ENCODE peak calls at places on chromosome 7, in six cellular contexts. E, I, O, F, R and B are unnamed samples.

GRCh38 chr7:67105382-67105781 is 108.7 kb downstream of the TYW1 start:
- DNase-seq in E (no peak), I (peak; percentile 55), O (no peak), F (no peak), R (no peak), B (no peak)

GRCh38 chr7:16627236-16627635 is 18.3 kb downstream of the ANKMY2 start:
- DNase-seq in E (no peak), I (no peak), O (no peak), F (no peak), R (no peak), B (no peak)

GRCh38 chr7:93601363-93601762 is 26.8 kb upstream of the CALCR start:
- DNase-seq in E (no peak), I (no peak), O (no peak), F (no peak), R (no peak), B (no peak)

GRCh38 chr7:35508623-35509400 is 186.1 kb downstream of the HERPUD2 start:
- DNase-seq in E (no peak), I (peak; percentile 34), O (no peak), F (no peak), R (no peak), B (no peak)

GRCh38 chr7:30159698-30160143 is 24.9 kb downstream of the MTURN start:
- DNase-seq in E (no peak), I (peak; percentile 98), O (no peak), F (no peak), R (no peak), B (no peak)

GRCh38 chr7:29989257-29989995 is at the start of gene SCRN1:
- DNase-seq in E (peak; percentile 73), I (peak; percentile 36), O (peak; percentile 89), F (peak; percentile 53), R (peak; percentile 78), B (peak; percentile 57)

GRCh38 chr7:22154130-22154529 is 202.8 kb downstream of the RAPGEF5 start:
- DNase-seq in E (no peak), I (peak; percentile 15), O (no peak), F (no peak), R (no peak), B (no peak)

GRCh38 chr7:69067397-69067796 is 530.9 kb upstream of the AUTS2 start:
- DNase-seq in E (peak; percentile 32), I (peak; percentile 48), O (no peak), F (no peak), R (no peak), B (no peak)

DNA sequence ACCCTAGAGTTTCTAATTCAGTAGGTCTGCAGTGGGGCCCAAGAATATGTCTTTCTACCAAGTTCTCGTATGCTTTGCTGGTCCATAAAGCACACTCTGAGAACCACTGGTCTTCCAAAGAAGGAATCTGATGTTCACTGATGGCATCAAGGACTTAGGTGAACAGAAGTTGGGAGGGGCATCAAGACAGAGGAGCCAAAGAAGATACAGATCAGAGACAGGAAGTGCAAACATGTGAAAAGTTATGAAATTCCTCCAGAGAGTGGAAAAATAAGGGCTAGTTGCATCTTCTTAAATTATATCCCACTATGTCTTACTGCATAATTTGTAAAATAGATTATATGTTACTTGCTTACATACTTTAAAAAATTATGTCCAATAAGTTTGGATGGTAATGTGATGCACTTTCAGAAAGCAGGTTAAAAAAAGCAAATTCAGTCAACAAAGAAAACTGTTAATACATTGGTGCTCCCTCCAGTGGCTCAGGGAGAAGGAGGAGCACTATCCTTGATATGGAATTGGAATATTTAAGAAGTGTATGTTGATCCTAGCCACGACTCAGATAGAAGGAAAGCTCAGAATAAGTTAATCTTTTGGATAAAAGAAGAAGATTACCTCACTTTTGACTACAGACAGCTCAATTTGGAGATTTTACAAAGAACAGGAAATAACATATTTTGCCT is 35.8 kb downstream of the CREB3L2 start:
- DNase-seq in E (no peak), I (peak; percentile 27), O (no peak), F (no peak), R (no peak), B (no peak)
- TF ChIP-seq CTCF in E (no peak), I (no peak), O (no peak), F (no peak), R (no peak), B (no peak)

GRCh38 chr7:13990984-13991790 is 1.7 kb upstream of the ETV1 start:
- DNase-seq in E (peak; percentile 96), I (peak; percentile 6), O (peak; percentile 59), F (peak; percentile 94), R (peak; percentile 38), B (no peak)
- TF ChIP-seq CTCF in E (peak; percentile 41), I (no peak), O (no peak), F (peak; percentile 60), R (no peak), B (no peak)

GRCh38 chr7:6558837-6559236 is 7.6 kb upstream of the GRID2IP start:
- DNase-seq in E (peak; percentile 46), I (peak; percentile 65), O (no peak), F (no peak), R (peak; percentile 62), B (no peak)

GRCh38 chr7:6551016-6551511 is at the start of gene GRID2IP:
- DNase-seq in E (no peak), I (no peak), O (no peak), F (no peak), R (no peak), B (no peak)

GRCh38 chr7:6556196-6556595 is 4.9 kb upstream of the GRID2IP start:
- DNase-seq in E (no peak), I (no peak), O (peak; percentile 41), F (no peak), R (no peak), B (no peak)

GRCh38 chr7:6554848-6555247 is 3.6 kb upstream of the GRID2IP start:
- DNase-seq in E (no peak), I (no peak), O (no peak), F (no peak), R (no peak), B (no peak)

GRCh38 chr7:6553460-6554044 is 2.3 kb upstream of the GRID2IP start:
- DNase-seq in E (no peak), I (no peak), O (no peak), F (no peak), R (no peak), B (no peak)
- TF ChIP-seq CTCF in E (no peak), I (peak; percentile 24), O (no peak), F (no peak), R (no peak), B (no peak)

GRCh38 chr7:111929258-111929657 is 276.9 kb downstream of the DOCK4 start:
- DNase-seq in E (no peak), I (no peak), O (no peak), F (no peak), R (no peak), B (no peak)
- TF ChIP-seq CTCF in E (no peak), I (no peak), O (no peak), F (no peak), R (no peak), B (no peak)

GRCh38 chr7:141748401-141748800 is 10.2 kb downstream of the SSBP1 start:
- DNase-seq in E (no peak), I (no peak), O (no peak), F (no peak), R (no peak), B (no peak)

GRCh38 chr7:141754939-141755338 is 9.0 kb upstream of the TAS2R3 start:
- DNase-seq in E (no peak), I (peak; percentile 61), O (no peak), F (no peak), R (no peak), B (no peak)

DNA sequence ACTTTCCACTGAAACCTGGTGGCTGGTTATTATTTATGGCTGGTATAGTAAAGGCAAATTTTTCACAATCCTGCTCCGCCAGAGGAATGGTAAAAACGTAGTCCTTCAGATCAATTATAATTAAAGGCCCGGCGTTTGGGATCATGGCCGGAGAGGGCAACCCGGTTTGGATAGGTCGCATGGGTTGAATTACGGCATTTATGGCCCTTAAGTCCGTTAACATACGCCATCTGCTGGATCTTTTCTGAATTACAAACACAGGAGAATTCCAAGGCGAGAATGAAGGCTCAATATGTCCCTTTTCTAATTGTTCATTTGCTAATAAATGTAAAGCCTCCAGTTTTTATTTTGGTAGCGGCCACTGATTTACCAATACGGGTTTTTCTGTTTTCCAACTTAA is 11.3 kb upstream of the TAS2R3 start:
- DNase-seq in E (no peak), I (peak; percentile 53), O (no peak), F (no peak), R (no peak), B (no peak)
- TF ChIP-seq CTCF in E (peak; percentile 69), I (peak; percentile 46), O (peak; percentile 19), F (no peak), R (no peak), B (no peak)

GRCh38 chr7:107660381-107661080 is at the start of gene SLC26A4:
- DNase-seq in E (no peak), I (peak; percentile 25), O (peak; percentile 33), F (no peak), R (peak; percentile 44), B (peak; percentile 40)
- TF ChIP-seq CTCF in E (no peak), I (no peak), O (no peak), F (no peak), R (no peak), B (no peak)

GRCh38 chr7:1709900-1710299 is 39.8 kb downstream of the ELFN1 start:
- DNase-seq in E (no peak), I (peak; percentile 48), O (no peak), F (no peak), R (no peak), B (no peak)
- TF ChIP-seq CTCF in E (peak; percentile 88), I (peak; percentile 51), O (no peak), F (no peak), R (no peak), B (no peak)

DNA sequence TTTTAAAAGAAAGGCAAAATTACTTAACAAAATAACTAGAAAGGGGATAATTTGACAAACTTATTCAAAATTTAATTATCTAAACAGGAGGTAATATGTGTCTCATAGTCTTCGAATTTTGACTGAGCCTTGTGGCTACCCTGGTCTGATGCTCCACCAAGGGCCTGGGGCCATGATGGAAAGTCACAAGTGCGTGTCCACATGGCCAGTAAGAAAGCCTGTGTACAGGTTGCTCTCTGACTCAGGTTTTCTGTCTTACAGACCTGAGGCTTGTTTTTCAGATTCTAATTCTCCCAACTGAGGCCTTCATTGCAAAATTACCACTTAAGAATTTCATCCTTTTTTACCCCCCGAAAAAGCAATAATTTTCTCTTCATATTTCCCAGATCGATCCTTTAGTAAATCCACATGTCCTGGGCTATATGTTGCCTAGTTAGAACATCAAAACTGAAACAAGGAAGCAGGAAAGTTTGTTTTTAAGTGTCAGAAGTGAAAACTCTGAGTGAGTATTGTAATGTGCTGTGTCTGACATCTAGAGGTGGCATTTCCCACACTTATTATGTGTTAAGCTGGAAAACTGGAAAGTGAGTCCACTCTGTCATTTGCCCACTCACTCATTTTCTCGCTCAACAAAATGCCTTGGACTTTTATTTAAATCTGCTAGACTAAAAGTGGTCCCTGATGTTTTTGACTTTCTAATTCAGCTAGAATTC is 10.0 kb downstream of the CYP3A43 start:
- DNase-seq in E (no peak), I (peak; percentile 32), O (peak; percentile 39), F (no peak), R (peak; percentile 61), B (no peak)
- TF ChIP-seq CTCF in E (no peak), I (no peak), O (peak; percentile 56), F (no peak), R (peak; percentile 38), B (no peak)